ENCODE peak calls at places on chromosomes 16 and 17, in four cellular contexts. K is uterus, W is hepatocyte, B is pancreas. Z is an unnamed sample. For H3K4me1, the result is how much of the 10 kb centered on the place peaks cover.

GRCh38 chr17:2282297-2282873 is 21.2 kb downstream of the SMG6 start:
- DNase-seq in K (no peak), W (peak), B (no peak), Z (no peak)

GRCh38 chr16:1338119-1338730 is 4.8 kb downstream of the BAIAP3 start:
- DNase-seq in K (no peak), W (peak), B (peak), Z (no peak)

GRCh38 chr17:7354262-7354781 is 634 bp upstream of the TMEM95 start:
- DNase-seq in K (no peak), W (peak), B (no peak), Z (no peak)

GRCh38 chr17:74822329-74823175 is 37.1 kb downstream of the GRIN2C start:
- DNase-seq in K (no peak), W (no peak), B (no peak), Z (no peak)

GRCh38 chr16:66335704-66336329 is 30.7 kb upstream of the CDH5 start:
- DNase-seq in K (no peak), W (peak), B (no peak), Z (no peak)

GRCh38 chr16:63461248-63461841 is 1425.1 kb upstream of the CDH8 start:
- DNase-seq in K (no peak), W (peak), B (no peak), Z (no peak)

GRCh38 chr17:17008998-17009397 is 33.3 kb upstream of the MPRIP start:
- DNase-seq in K (no peak), W (no peak), B (no peak), Z (no peak)

GRCh38 chr17:13346081-13346533 is 255.6 kb downstream of the HS3ST3A1 start:
- DNase-seq in K (no peak), W (peak), B (no peak), Z (no peak)

DNA sequence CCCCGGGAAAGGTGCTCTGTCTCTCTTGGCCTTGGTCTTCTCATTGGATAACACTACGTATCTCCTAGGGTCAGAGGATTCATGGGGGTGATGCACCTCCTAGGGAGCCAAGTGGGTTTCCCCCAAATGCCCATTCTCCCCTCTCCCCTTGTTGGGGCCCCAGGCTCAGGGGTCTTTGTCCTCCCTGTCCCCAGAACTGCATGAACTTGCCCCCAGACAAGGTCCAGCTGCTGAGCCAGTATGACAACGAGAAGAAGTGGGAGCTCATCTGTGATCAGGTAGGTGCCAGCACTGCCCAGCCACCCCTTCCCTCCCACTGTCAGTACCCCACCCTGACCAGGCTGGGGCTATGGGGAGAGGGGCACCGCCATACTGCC is 8.7 kb downstream of the FMNL1 start:
- DNase-seq in K (no peak), W (no peak), B (no peak), Z (no peak)
- TF ChIP-seq CTCF in K (no peak), W (no peak), B (no peak), Z (no peak)

DNA sequence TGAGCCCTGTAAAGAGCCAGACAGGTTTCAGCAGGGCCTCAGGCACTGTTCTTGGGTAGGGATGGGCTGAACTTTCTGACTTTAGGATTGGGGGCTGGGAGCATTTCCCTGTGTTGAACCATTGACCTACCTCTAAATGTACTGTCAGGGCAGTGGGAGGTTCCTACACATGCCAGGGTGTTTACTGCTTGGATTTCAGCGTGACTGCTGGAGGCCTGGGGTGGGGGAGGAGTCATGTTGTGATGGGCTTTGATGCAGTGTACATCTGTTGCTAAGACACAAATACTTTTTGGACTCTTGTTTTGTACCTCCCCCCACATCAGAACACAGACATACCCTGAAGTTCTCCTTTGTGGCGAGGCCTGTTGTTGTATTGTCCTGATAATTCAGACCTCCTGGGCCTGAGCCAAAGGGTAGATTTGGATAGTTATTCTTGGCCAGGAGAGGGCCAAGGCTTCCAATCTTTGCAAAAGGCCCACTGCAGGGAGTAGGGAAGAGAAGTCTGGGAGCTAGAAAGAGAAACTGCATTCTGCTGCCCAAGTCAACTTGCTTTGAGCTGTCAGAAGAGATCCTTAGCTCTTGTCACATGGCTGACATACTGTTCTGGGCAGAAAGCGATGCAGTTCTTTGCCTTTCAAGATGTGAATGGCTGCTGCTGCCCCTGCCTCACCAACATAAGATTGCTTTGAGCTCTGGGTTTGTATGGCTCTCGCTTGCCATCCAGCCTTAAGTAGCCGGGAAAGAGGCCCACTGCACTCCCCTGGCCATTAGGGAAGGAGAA is 3.7 kb downstream of the NFE2L1 start:
- DNase-seq in K (peak), W (peak), B (no peak), Z (no peak)
- H3K4me1 ChIP-seq in K (under half), W (half or more), B (under half), Z (under half)

GRCh38 chr17:50270430-50271172 is 3.7 kb upstream of the TMEM92 start:
- DNase-seq in K (peak), W (peak), B (no peak), Z (peak)

GRCh38 chr17:50271173-50271750 is 3.0 kb upstream of the TMEM92 start:
- DNase-seq in K (no peak), W (peak), B (no peak), Z (no peak)

GRCh38 chr17:50268040-50268439 is 6.2 kb upstream of the TMEM92 start:
- DNase-seq in K (no peak), W (peak), B (no peak), Z (no peak)

GRCh38 chr17:50268632-50269287 is 5.5 kb upstream of the TMEM92 start:
- DNase-seq in K (no peak), W (peak), B (no peak), Z (no peak)

GRCh38 chr17:50269477-50270429 is 4.5 kb upstream of the TMEM92 start:
- DNase-seq in K (peak), W (peak), B (peak), Z (peak)
- TF ChIP-seq CTCF in K (peak), W (peak), B (peak), Z (peak)

GRCh38 chr16:89442990-89443726 is 47.2 kb downstream of the ANKRD11 start:
- DNase-seq in K (peak), W (peak), B (peak), Z (peak)

GRCh38 chr16:89445166-89445565 is 45.2 kb downstream of the ANKRD11 start:
- DNase-seq in K (no peak), W (no peak), B (no peak), Z (no peak)

GRCh38 chr16:89444151-89444723 is 46.1 kb downstream of the ANKRD11 start:
- DNase-seq in K (no peak), W (no peak), B (no peak), Z (no peak)

GRCh38 chr16:89442588-89442987 is 47.8 kb downstream of the ANKRD11 start:
- DNase-seq in K (no peak), W (no peak), B (no peak), Z (no peak)

GRCh38 chr16:89443727-89444084 is 46.7 kb downstream of the ANKRD11 start:
- DNase-seq in K (no peak), W (no peak), B (peak), Z (no peak)
- H3K4me1 ChIP-seq in K (under half), W (under half), B (under half), Z (under half)

GRCh38 chr17:42201155-42201772 is 7.0 kb upstream of the GHDC start:
- DNase-seq in K (no peak), W (peak), B (peak), Z (no peak)

GRCh38 chr17:42198897-42199296 is 4.6 kb upstream of the GHDC start:
- DNase-seq in K (no peak), W (no peak), B (no peak), Z (no peak)

GRCh38 chr17:42199411-42200011 is 5.2 kb upstream of the GHDC start:
- DNase-seq in K (no peak), W (no peak), B (no peak), Z (no peak)

GRCh38 chr17:42202159-42202558 is 7.9 kb upstream of the GHDC start:
- DNase-seq in K (no peak), W (no peak), B (no peak), Z (no peak)

GRCh38 chr17:42200702-42201101 is 6.4 kb upstream of the GHDC start:
- DNase-seq in K (no peak), W (peak), B (peak), Z (no peak)
- TF ChIP-seq CTCF in K (no peak), W (no peak), B (no peak), Z (no peak)

DNA sequence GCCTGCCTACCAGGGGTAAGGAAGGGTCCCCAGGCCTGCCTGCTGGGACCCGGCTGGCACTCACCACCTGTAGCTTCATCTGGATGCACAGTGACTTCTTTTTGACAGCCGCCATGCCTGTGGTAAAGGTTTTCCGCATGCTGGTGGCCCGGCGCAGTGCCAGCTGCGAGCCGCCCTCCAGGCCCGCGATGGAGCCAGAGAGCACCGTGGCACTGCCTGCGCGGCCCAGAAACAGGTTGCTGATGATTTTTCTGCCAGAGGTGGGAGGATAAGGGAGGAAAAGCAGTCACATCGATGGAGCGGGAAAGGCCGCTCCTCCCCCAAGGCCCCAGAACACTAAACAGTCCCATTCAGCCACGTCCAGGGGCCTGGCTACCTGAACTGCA is 67.4 kb downstream of the PIPOX start:
- DNase-seq in K (no peak), W (no peak), B (no peak), Z (no peak)
- H3K4me1 ChIP-seq in K (under half), W (under half), B (under half), Z (under half)